ENCODE peak calls at places on chromosome 17, in nine cellular contexts. One of them, this sample, is unnamed.

GRCh38 chr17:76139801-76140660 is 1.0 kb downstream of the FOXJ1 start:
- DNase-seq in ascending aorta: no peak
- DNase-seq in activated T-helper 1 cell treated with anti-CD3 and anti-CD28 coated beads, Interleukin-2, amount 50 U/mL, for 16 hours: no peak
- DNase-seq in ecto neural progenitor cell: peak; percentile 82
- DNase-seq in dorsolateral prefrontal cortex: no peak
- DNase-seq in cardiac fibroblast: no peak
- DNase-seq in non-pigmented ciliary epithelial cell: no peak
- DNase-seq in stimulated activated CD8-positive, alpha-beta memory T cell treated with anti-CD3 and anti-CD28 coated beads, Interleukin-15, amount 100 ng/mL, for 1 hour: no peak
- DNase-seq in stimulated activated CD4-positive, alpha-beta T cell treated with anti-CD3 and anti-CD28 coated beads, Interleukin-2, amount 100 ng/mL, for 24 hours: no peak
- DNase-seq in this sample: no peak

GRCh38 chr17:50675627-50676026 is 32.1 kb downstream of the ANKRD40 start:
- DNase-seq in activated T-helper 1 cell treated with anti-CD3 and anti-CD28 coated beads, Interleukin-2, amount 50 U/mL, for 16 hours: no peak
- DNase-seq in dorsolateral prefrontal cortex: no peak
- DNase-seq in stimulated activated CD8-positive, alpha-beta memory T cell treated with anti-CD3 and anti-CD28 coated beads, Interleukin-15, amount 100 ng/mL, for 1 hour: no peak
- DNase-seq in stimulated activated CD4-positive, alpha-beta T cell treated with anti-CD3 and anti-CD28 coated beads, Interleukin-2, amount 100 ng/mL, for 24 hours: no peak
- DNase-seq in ascending aorta: no peak
- DNase-seq in ecto neural progenitor cell: no peak
- DNase-seq in non-pigmented ciliary epithelial cell: no peak
- DNase-seq in cardiac fibroblast: no peak
- DNase-seq in this sample: no peak

GRCh38 chr17:64679710-64680216 is 17.7 kb upstream of the SMURF2 start:
- DNase-seq in activated T-helper 1 cell treated with anti-CD3 and anti-CD28 coated beads, Interleukin-2, amount 50 U/mL, for 16 hours: no peak
- DNase-seq in ecto neural progenitor cell: no peak
- DNase-seq in cardiac fibroblast: peak; percentile 81
- DNase-seq in ascending aorta: peak; percentile 65
- DNase-seq in stimulated activated CD4-positive, alpha-beta T cell treated with anti-CD3 and anti-CD28 coated beads, Interleukin-2, amount 100 ng/mL, for 24 hours: no peak
- DNase-seq in stimulated activated CD8-positive, alpha-beta memory T cell treated with anti-CD3 and anti-CD28 coated beads, Interleukin-15, amount 100 ng/mL, for 1 hour: no peak
- DNase-seq in non-pigmented ciliary epithelial cell: peak; percentile 96
- DNase-seq in dorsolateral prefrontal cortex: no peak
- DNase-seq in this sample: no peak

GRCh38 chr17:5868916-5869475 is 201.2 kb upstream of the WSCD1 start:
- DNase-seq in cardiac fibroblast: no peak
- DNase-seq in stimulated activated CD8-positive, alpha-beta memory T cell treated with anti-CD3 and anti-CD28 coated beads, Interleukin-15, amount 100 ng/mL, for 1 hour: no peak
- DNase-seq in dorsolateral prefrontal cortex: no peak
- DNase-seq in stimulated activated CD4-positive, alpha-beta T cell treated with anti-CD3 and anti-CD28 coated beads, Interleukin-2, amount 100 ng/mL, for 24 hours: no peak
- DNase-seq in ecto neural progenitor cell: no peak
- DNase-seq in activated T-helper 1 cell treated with anti-CD3 and anti-CD28 coated beads, Interleukin-2, amount 50 U/mL, for 16 hours: no peak
- DNase-seq in non-pigmented ciliary epithelial cell: no peak
- DNase-seq in ascending aorta: no peak
- DNase-seq in this sample: no peak

GRCh38 chr17:13596241-13596941 is 5.3 kb downstream of the HS3ST3A1 start:
- DNase-seq in non-pigmented ciliary epithelial cell: no peak
- DNase-seq in cardiac fibroblast: no peak
- DNase-seq in ascending aorta: no peak
- DNase-seq in stimulated activated CD4-positive, alpha-beta T cell treated with anti-CD3 and anti-CD28 coated beads, Interleukin-2, amount 100 ng/mL, for 24 hours: no peak
- DNase-seq in ecto neural progenitor cell: no peak
- DNase-seq in stimulated activated CD8-positive, alpha-beta memory T cell treated with anti-CD3 and anti-CD28 coated beads, Interleukin-15, amount 100 ng/mL, for 1 hour: no peak
- DNase-seq in activated T-helper 1 cell treated with anti-CD3 and anti-CD28 coated beads, Interleukin-2, amount 50 U/mL, for 16 hours: no peak
- DNase-seq in dorsolateral prefrontal cortex: no peak
- DNase-seq in this sample: no peak

GRCh38 chr17:43344700-43345099 is 54.1 kb upstream of the ARL4D start:
- DNase-seq in non-pigmented ciliary epithelial cell: no peak
- DNase-seq in activated T-helper 1 cell treated with anti-CD3 and anti-CD28 coated beads, Interleukin-2, amount 50 U/mL, for 16 hours: no peak
- DNase-seq in ecto neural progenitor cell: no peak
- DNase-seq in cardiac fibroblast: no peak
- DNase-seq in dorsolateral prefrontal cortex: no peak
- DNase-seq in stimulated activated CD4-positive, alpha-beta T cell treated with anti-CD3 and anti-CD28 coated beads, Interleukin-2, amount 100 ng/mL, for 24 hours: no peak
- DNase-seq in ascending aorta: no peak
- DNase-seq in stimulated activated CD8-positive, alpha-beta memory T cell treated with anti-CD3 and anti-CD28 coated beads, Interleukin-15, amount 100 ng/mL, for 1 hour: no peak
- DNase-seq in this sample: no peak

GRCh38 chr17:31820691-31821435 is 38.2 kb downstream of the COPRS start:
- DNase-seq in ascending aorta: no peak
- DNase-seq in activated T-helper 1 cell treated with anti-CD3 and anti-CD28 coated beads, Interleukin-2, amount 50 U/mL, for 16 hours: no peak
- DNase-seq in non-pigmented ciliary epithelial cell: no peak
- DNase-seq in dorsolateral prefrontal cortex: no peak
- DNase-seq in cardiac fibroblast: no peak
- DNase-seq in ecto neural progenitor cell: no peak
- DNase-seq in stimulated activated CD8-positive, alpha-beta memory T cell treated with anti-CD3 and anti-CD28 coated beads, Interleukin-15, amount 100 ng/mL, for 1 hour: no peak
- DNase-seq in stimulated activated CD4-positive, alpha-beta T cell treated with anti-CD3 and anti-CD28 coated beads, Interleukin-2, amount 100 ng/mL, for 24 hours: no peak
- DNase-seq in this sample: no peak

GRCh38 chr17:27218719-27219488 is 75.0 kb upstream of the WSB1 start:
- DNase-seq in cardiac fibroblast: no peak
- DNase-seq in stimulated activated CD4-positive, alpha-beta T cell treated with anti-CD3 and anti-CD28 coated beads, Interleukin-2, amount 100 ng/mL, for 24 hours: no peak
- DNase-seq in ecto neural progenitor cell: no peak
- DNase-seq in non-pigmented ciliary epithelial cell: no peak
- DNase-seq in dorsolateral prefrontal cortex: no peak
- DNase-seq in ascending aorta: no peak
- DNase-seq in activated T-helper 1 cell treated with anti-CD3 and anti-CD28 coated beads, Interleukin-2, amount 50 U/mL, for 16 hours: no peak
- DNase-seq in stimulated activated CD8-positive, alpha-beta memory T cell treated with anti-CD3 and anti-CD28 coated beads, Interleukin-15, amount 100 ng/mL, for 1 hour: no peak
- DNase-seq in this sample: no peak

GRCh38 chr17:7841622-7842379 is 7.8 kb downstream of the KDM6B start:
- DNase-seq in ecto neural progenitor cell: peak; percentile 99
- DNase-seq in stimulated activated CD8-positive, alpha-beta memory T cell treated with anti-CD3 and anti-CD28 coated beads, Interleukin-15, amount 100 ng/mL, for 1 hour: peak; percentile 86
- DNase-seq in non-pigmented ciliary epithelial cell: no peak
- DNase-seq in stimulated activated CD4-positive, alpha-beta T cell treated with anti-CD3 and anti-CD28 coated beads, Interleukin-2, amount 100 ng/mL, for 24 hours: peak; percentile 94
- DNase-seq in activated T-helper 1 cell treated with anti-CD3 and anti-CD28 coated beads, Interleukin-2, amount 50 U/mL, for 16 hours: peak; percentile 93
- DNase-seq in cardiac fibroblast: peak; percentile 94
- DNase-seq in ascending aorta: peak; percentile 97
- DNase-seq in dorsolateral prefrontal cortex: peak; percentile 92
- DNase-seq in this sample: no peak

GRCh38 chr17:34579017-34579946 is at the start of gene TMEM132E:
- DNase-seq in ecto neural progenitor cell: peak; percentile 87
- DNase-seq in non-pigmented ciliary epithelial cell: no peak
- DNase-seq in ascending aorta: no peak
- DNase-seq in cardiac fibroblast: peak; percentile 13
- DNase-seq in stimulated activated CD8-positive, alpha-beta memory T cell treated with anti-CD3 and anti-CD28 coated beads, Interleukin-15, amount 100 ng/mL, for 1 hour: no peak
- DNase-seq in activated T-helper 1 cell treated with anti-CD3 and anti-CD28 coated beads, Interleukin-2, amount 50 U/mL, for 16 hours: no peak
- DNase-seq in stimulated activated CD4-positive, alpha-beta T cell treated with anti-CD3 and anti-CD28 coated beads, Interleukin-2, amount 100 ng/mL, for 24 hours: no peak
- DNase-seq in dorsolateral prefrontal cortex: peak; percentile 83
- DNase-seq in this sample: no peak

GRCh38 chr17:47864791-47865216 is 13.8 kb upstream of the SP6 start:
- DNase-seq in ecto neural progenitor cell: no peak
- DNase-seq in activated T-helper 1 cell treated with anti-CD3 and anti-CD28 coated beads, Interleukin-2, amount 50 U/mL, for 16 hours: no peak
- DNase-seq in ascending aorta: no peak
- DNase-seq in stimulated activated CD8-positive, alpha-beta memory T cell treated with anti-CD3 and anti-CD28 coated beads, Interleukin-15, amount 100 ng/mL, for 1 hour: no peak
- DNase-seq in stimulated activated CD4-positive, alpha-beta T cell treated with anti-CD3 and anti-CD28 coated beads, Interleukin-2, amount 100 ng/mL, for 24 hours: no peak
- DNase-seq in cardiac fibroblast: no peak
- DNase-seq in non-pigmented ciliary epithelial cell: no peak
- DNase-seq in dorsolateral prefrontal cortex: no peak
- DNase-seq in this sample: no peak

GRCh38 chr17:41322264-41322902 is 6.9 kb upstream of the KRTAP17-1 start:
- DNase-seq in ecto neural progenitor cell: peak; percentile 39
- DNase-seq in dorsolateral prefrontal cortex: no peak
- DNase-seq in ascending aorta: no peak
- DNase-seq in non-pigmented ciliary epithelial cell: peak; percentile 35
- DNase-seq in stimulated activated CD4-positive, alpha-beta T cell treated with anti-CD3 and anti-CD28 coated beads, Interleukin-2, amount 100 ng/mL, for 24 hours: no peak
- DNase-seq in stimulated activated CD8-positive, alpha-beta memory T cell treated with anti-CD3 and anti-CD28 coated beads, Interleukin-15, amount 100 ng/mL, for 1 hour: no peak
- DNase-seq in cardiac fibroblast: peak; percentile 67
- DNase-seq in activated T-helper 1 cell treated with anti-CD3 and anti-CD28 coated beads, Interleukin-2, amount 50 U/mL, for 16 hours: no peak
- DNase-seq in this sample: peak; percentile 2

GRCh38 chr17:50697076-50697475 is 10.6 kb downstream of the ANKRD40 start:
- DNase-seq in non-pigmented ciliary epithelial cell: no peak
- DNase-seq in ascending aorta: no peak
- DNase-seq in ecto neural progenitor cell: no peak
- DNase-seq in stimulated activated CD4-positive, alpha-beta T cell treated with anti-CD3 and anti-CD28 coated beads, Interleukin-2, amount 100 ng/mL, for 24 hours: no peak
- DNase-seq in cardiac fibroblast: no peak
- DNase-seq in activated T-helper 1 cell treated with anti-CD3 and anti-CD28 coated beads, Interleukin-2, amount 50 U/mL, for 16 hours: no peak
- DNase-seq in dorsolateral prefrontal cortex: no peak
- DNase-seq in stimulated activated CD8-positive, alpha-beta memory T cell treated with anti-CD3 and anti-CD28 coated beads, Interleukin-15, amount 100 ng/mL, for 1 hour: no peak
- DNase-seq in this sample: no peak

GRCh38 chr17:19369846-19370492 is 7.4 kb upstream of the B9D1 start:
- DNase-seq in stimulated activated CD8-positive, alpha-beta memory T cell treated with anti-CD3 and anti-CD28 coated beads, Interleukin-15, amount 100 ng/mL, for 1 hour: no peak
- DNase-seq in stimulated activated CD4-positive, alpha-beta T cell treated with anti-CD3 and anti-CD28 coated beads, Interleukin-2, amount 100 ng/mL, for 24 hours: no peak
- DNase-seq in cardiac fibroblast: no peak
- DNase-seq in non-pigmented ciliary epithelial cell: no peak
- DNase-seq in ecto neural progenitor cell: no peak
- DNase-seq in dorsolateral prefrontal cortex: peak; percentile 5
- DNase-seq in ascending aorta: no peak
- DNase-seq in activated T-helper 1 cell treated with anti-CD3 and anti-CD28 coated beads, Interleukin-2, amount 50 U/mL, for 16 hours: no peak
- DNase-seq in this sample: no peak

GRCh38 chr17:75065562-75066151 is 18.6 kb downstream of the KCTD2 start:
- DNase-seq in stimulated activated CD4-positive, alpha-beta T cell treated with anti-CD3 and anti-CD28 coated beads, Interleukin-2, amount 100 ng/mL, for 24 hours: no peak
- DNase-seq in ascending aorta: no peak
- DNase-seq in stimulated activated CD8-positive, alpha-beta memory T cell treated with anti-CD3 and anti-CD28 coated beads, Interleukin-15, amount 100 ng/mL, for 1 hour: no peak
- DNase-seq in activated T-helper 1 cell treated with anti-CD3 and anti-CD28 coated beads, Interleukin-2, amount 50 U/mL, for 16 hours: no peak
- DNase-seq in ecto neural progenitor cell: no peak
- DNase-seq in cardiac fibroblast: no peak
- DNase-seq in non-pigmented ciliary epithelial cell: no peak
- DNase-seq in dorsolateral prefrontal cortex: no peak
- DNase-seq in this sample: no peak

GRCh38 chr17:19876524-19877161 is 8.9 kb upstream of the ULK2 start:
- DNase-seq in cardiac fibroblast: no peak
- DNase-seq in dorsolateral prefrontal cortex: peak; percentile 45
- DNase-seq in stimulated activated CD8-positive, alpha-beta memory T cell treated with anti-CD3 and anti-CD28 coated beads, Interleukin-15, amount 100 ng/mL, for 1 hour: no peak
- DNase-seq in ecto neural progenitor cell: no peak
- DNase-seq in ascending aorta: peak; percentile 70
- DNase-seq in non-pigmented ciliary epithelial cell: no peak
- DNase-seq in stimulated activated CD4-positive, alpha-beta T cell treated with anti-CD3 and anti-CD28 coated beads, Interleukin-2, amount 100 ng/mL, for 24 hours: peak; percentile 26
- DNase-seq in activated T-helper 1 cell treated with anti-CD3 and anti-CD28 coated beads, Interleukin-2, amount 50 U/mL, for 16 hours: no peak
- DNase-seq in this sample: peak; percentile 59